ENCODE peak calls at places on chromosomes 1 and 21, in nine cellular contexts. L is cardiac muscle cell; A is heart right ventricle; M is keratinocyte; E is effector memory CD4-positive, alpha-beta T cell; Q is mesendoderm; H is fibroblast of lung; S is heart left ventricle; K is NT2/D1. X is an unnamed sample.

GRCh38 chr1:168179411-168180147 is 817 bp downstream of the TIPRL start:
- DNase-seq in L (no peak), A (no peak), M (no peak), E (no peak), Q (peak; percentile 28), H (peak; percentile 14), S (no peak), K (no peak), X (no peak)

GRCh38 chr1:39573736-39574624 is 2.6 kb downstream of the PABPC4 start:
- DNase-seq in L (peak; percentile 87), A (peak; percentile 47), M (no peak), E (no peak), Q (no peak), H (peak; percentile 38), S (peak; percentile 39), K (no peak), X (no peak)

GRCh38 chr1:156281281-156282142 is 1.1 kb downstream of the SMG5 start:
- DNase-seq in L (peak; percentile 86), A (peak; percentile 69), M (no peak), E (no peak), Q (peak; percentile 22), H (peak; percentile 31), S (peak; percentile 83), K (no peak), X (no peak)

GRCh38 chr1:240792915-240793525 is 181.1 kb upstream of the GREM2 start:
- DNase-seq in L (no peak), A (no peak), M (no peak), E (no peak), Q (no peak), H (no peak), S (no peak), K (no peak), X (no peak)

GRCh38 chr1:219430419-219430818 is 182.5 kb downstream of the ZC3H11B start:
- DNase-seq in L (no peak), A (no peak), M (no peak), E (no peak), Q (no peak), H (no peak), S (no peak), K (no peak), X (no peak)

GRCh38 chr1:19338323-19338762 is 26.2 kb downstream of the SLC66A1 start:
- DNase-seq in L (peak; percentile 68), A (no peak), M (no peak), E (no peak), Q (peak; percentile 92), H (no peak), S (no peak), K (peak; percentile 16), X (no peak)

GRCh38 chr1:201191723-201192477 is 1.3 kb downstream of the IGFN1 start:
- DNase-seq in L (no peak), A (no peak), M (peak; percentile 75), E (no peak), Q (no peak), H (peak; percentile 75), S (no peak), K (no peak), X (peak; percentile 44)

GRCh38 chr1:103218821-103219220 is 110.5 kb upstream of the COL11A1 start:
- DNase-seq in L (no peak), A (no peak), M (no peak), E (no peak), Q (no peak), H (no peak), S (no peak), K (no peak), X (no peak)

GRCh38 chr1:4310396-4310923 is 343.9 kb upstream of the AJAP1 start:
- DNase-seq in L (no peak), A (no peak), M (no peak), E (no peak), Q (no peak), H (no peak), S (no peak), K (no peak), X (no peak)

GRCh38 chr1:27290586-27290985 is 31.4 kb upstream of the TMEM222 start:
- DNase-seq in L (no peak), A (no peak), M (no peak), E (no peak), Q (no peak), H (no peak), S (no peak), K (no peak), X (no peak)

GRCh38 chr21:37224861-37225260 is 42.3 kb downstream of the VPS26C start:
- DNase-seq in L (no peak), A (no peak), M (no peak), E (no peak), Q (no peak), H (no peak), S (no peak), K (no peak), X (no peak)

GRCh38 chr1:197774691-197775281 is 494 bp downstream of the DENND1B start:
- DNase-seq in L (peak; percentile 78), A (peak; percentile 51), M (no peak), E (peak; percentile 40), Q (peak; percentile 31), H (peak; percentile 41), S (peak; percentile 63), K (no peak), X (no peak)

GRCh38 chr1:19260211-19261138 is 8.9 kb downstream of the MRTO4 start:
- DNase-seq in L (no peak), A (no peak), M (no peak), E (no peak), Q (no peak), H (peak; percentile 69), S (no peak), K (no peak), X (peak; percentile 75)

GRCh38 chr1:14934867-14935266 is 218.7 kb upstream of the TMEM51 start:
- DNase-seq in L (no peak), A (no peak), M (no peak), E (no peak), Q (no peak), H (no peak), S (peak; percentile 4), K (no peak), X (no peak)
- H3K36me3 ChIP-seq in L (no peaks in the 10 kb centered on the region), A (no peaks in the 10 kb centered on the region), M (peaks cover 4% of the 10 kb centered on the region), E (no peaks in the 10 kb centered on the region), Q (no peaks in the 10 kb centered on the region), H (no peaks in the 10 kb centered on the region), S (no peaks in the 10 kb centered on the region), K (peaks cover 7% of the 10 kb centered on the region), X (no peaks in the 10 kb centered on the region)

GRCh38 chr21:45994738-45995685 is 13.4 kb downstream of the COL6A1 start:
- DNase-seq in L (no peak), A (peak; percentile 3), M (no peak), E (no peak), Q (no peak), H (no peak), S (peak; percentile 19), K (no peak), X (no peak)
- H3K36me3 ChIP-seq in L (peaks cover 23% of the 10 kb centered on the region), A (peaks cover 15% of the 10 kb centered on the region), M (no peaks in the 10 kb centered on the region), E (no peaks in the 10 kb centered on the region), Q (peaks cover 30% of the 10 kb centered on the region), H (peaks cover 88% of the 10 kb centered on the region), S (peaks cover 8% of the 10 kb centered on the region), K (peaks cover 96% of the 10 kb centered on the region), X (peaks cover 82% of the 10 kb centered on the region)

GRCh38 chr1:24557220-24557619 is 1.3 kb downstream of the NCMAP start:
- DNase-seq in L (no peak), A (no peak), M (no peak), E (no peak), Q (no peak), H (no peak), S (no peak), K (no peak), X (no peak)

GRCh38 chr1:24556414-24556795 is 518 bp downstream of the NCMAP start:
- DNase-seq in L (no peak), A (no peak), M (no peak), E (no peak), Q (no peak), H (no peak), S (no peak), K (no peak), X (no peak)

GRCh38 chr1:24554714-24555113 is 1.2 kb upstream of the NCMAP start:
- DNase-seq in L (no peak), A (no peak), M (no peak), E (no peak), Q (no peak), H (no peak), S (no peak), K (no peak), X (no peak)

GRCh38 chr1:24553931-24554330 is 2.0 kb upstream of the NCMAP start:
- DNase-seq in L (no peak), A (no peak), M (no peak), E (no peak), Q (no peak), H (no peak), S (no peak), K (no peak), X (no peak)

DNA sequence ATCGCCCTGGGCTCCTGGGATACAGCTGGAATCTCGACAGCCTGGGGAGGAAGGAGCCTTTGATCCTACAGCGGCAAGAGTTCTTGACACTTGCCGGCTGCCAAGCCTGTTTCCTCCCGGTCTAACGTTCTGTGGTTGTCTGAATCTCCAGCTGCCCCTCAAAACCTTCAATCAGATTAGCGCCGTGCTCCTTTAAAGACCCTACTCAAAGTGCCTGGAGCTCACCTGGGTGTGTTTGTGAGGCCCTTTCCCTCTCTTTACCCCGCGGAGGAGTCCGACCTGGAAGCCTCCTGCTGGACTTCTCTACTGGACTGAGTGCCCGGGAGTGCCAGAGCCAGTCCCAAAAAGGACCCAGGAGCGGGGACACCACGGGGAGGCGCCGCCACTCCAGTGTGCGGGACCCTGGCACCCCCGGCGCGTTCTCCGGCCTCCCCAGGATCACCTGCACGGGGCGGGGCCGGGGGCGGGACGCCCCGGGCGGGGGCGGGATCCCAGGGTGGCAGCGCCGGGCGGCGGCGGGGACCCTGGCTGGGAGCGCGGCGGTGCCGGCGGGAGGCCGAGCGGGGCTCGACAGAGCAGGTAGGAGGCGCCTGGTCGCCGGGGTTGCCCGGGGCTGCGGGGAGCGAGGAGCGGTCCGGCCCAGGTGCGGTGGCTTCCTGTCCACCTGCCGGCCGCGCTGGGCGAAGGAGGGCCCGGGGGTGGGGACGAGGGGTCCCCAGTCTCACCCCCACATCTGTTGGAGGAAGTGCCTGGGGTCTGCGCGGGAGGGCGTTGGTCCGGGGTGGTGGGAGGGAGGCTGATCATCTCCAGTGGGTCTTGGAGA is at the start of gene NCMAP:
- DNase-seq in L (peak; percentile 51), A (no peak), M (no peak), E (peak; percentile 27), Q (peak; percentile 47), H (no peak), S (no peak), K (no peak), X (no peak)
- H3K36me3 ChIP-seq in L (no peaks in the 10 kb centered on the region), A (no peaks in the 10 kb centered on the region), M (no peaks in the 10 kb centered on the region), E (no peaks in the 10 kb centered on the region), Q (no peaks in the 10 kb centered on the region), H (no peaks in the 10 kb centered on the region), S (no peaks in the 10 kb centered on the region), K (no peaks in the 10 kb centered on the region), X (no peaks in the 10 kb centered on the region)

DNA sequence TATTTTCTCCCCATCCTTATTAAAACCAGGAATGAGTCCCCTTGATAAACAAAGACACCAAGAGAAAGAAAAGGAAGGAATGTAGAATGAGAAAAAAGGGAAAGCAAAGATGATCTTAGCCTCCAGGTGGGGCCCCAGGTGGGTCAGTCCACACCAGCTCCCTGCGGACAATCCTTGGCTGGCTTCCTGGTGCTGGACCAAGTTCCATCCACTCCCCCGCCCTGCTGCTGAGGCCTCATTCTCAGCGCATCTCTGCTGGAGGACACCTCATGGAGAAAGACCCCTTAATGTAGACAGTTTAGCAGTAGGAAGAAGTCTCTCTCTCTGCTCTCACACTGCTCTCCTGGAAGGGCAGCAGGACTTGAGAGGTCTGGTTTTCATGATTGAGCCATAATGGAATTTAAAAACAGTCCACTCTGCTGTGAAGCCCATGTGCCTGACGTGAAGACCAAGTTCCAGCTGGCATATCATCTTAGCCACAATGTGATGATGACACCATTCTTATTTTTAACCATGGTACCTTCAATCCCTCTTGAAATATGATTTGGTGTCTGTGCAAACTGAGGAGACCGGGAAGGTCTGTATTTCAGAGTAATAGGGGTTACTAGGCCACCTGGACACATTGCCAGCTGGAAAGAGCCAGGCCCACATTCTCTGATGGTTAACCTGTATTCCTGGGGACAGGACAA is 83.1 kb downstream of the WLS start:
- DNase-seq in L (no peak), A (no peak), M (no peak), E (no peak), Q (no peak), H (no peak), S (peak; percentile 41), K (no peak), X (no peak)
- H3K36me3 ChIP-seq in L (peaks cover 36% of the 10 kb centered on the region), A (no peaks in the 10 kb centered on the region), M (peaks cover 7% of the 10 kb centered on the region), E (no peaks in the 10 kb centered on the region), Q (peaks cover 8% of the 10 kb centered on the region), H (peaks cover 32% of the 10 kb centered on the region), S (no peaks in the 10 kb centered on the region), K (peaks cover 100% of the 10 kb centered on the region), X (peaks cover 5% of the 10 kb centered on the region)